ENCODE peak calls at places on chromosomes 11 and 22, in four cellular contexts. One of them, this sample, is unnamed.
A peak's percentile ranks its signal among the peaks of the same experiment; 100 is the strongest.

GRCh38 chr11:30358569-30358968 is 35.7 kb downstream of the ARL14EP start:
- DNase-seq in psoas muscle: no peak
- DNase-seq in cardiac fibroblast: no peak
- DNase-seq in suprapubic skin: no peak
- DNase-seq in this sample: peak; percentile 39

GRCh38 chr11:118202599-118203422 is 22.0 kb downstream of the JAML start:
- DNase-seq in cardiac fibroblast: no peak
- DNase-seq in psoas muscle: no peak
- DNase-seq in suprapubic skin: no peak
- DNase-seq in this sample: no peak

GRCh38 chr11:68998390-68998911 is 14.6 kb downstream of the MRGPRF start:
- DNase-seq in psoas muscle: peak; percentile 50
- DNase-seq in suprapubic skin: peak; percentile 58
- DNase-seq in cardiac fibroblast: no peak
- DNase-seq in this sample: no peak

GRCh38 chr11:130549393-130549999 is 101.1 kb downstream of the ADAMTS15 start:
- DNase-seq in cardiac fibroblast: no peak
- DNase-seq in psoas muscle: no peak
- DNase-seq in suprapubic skin: no peak
- DNase-seq in this sample: no peak

GRCh38 chr22:50532353-50532700 is 2.5 kb upstream of the TYMP start:
- DNase-seq in suprapubic skin: no peak
- DNase-seq in cardiac fibroblast: no peak
- DNase-seq in psoas muscle: no peak
- DNase-seq in this sample: peak; percentile 72

GRCh38 chr22:46618104-46618647 is 2.0 kb upstream of the GRAMD4 start:
- DNase-seq in psoas muscle: no peak
- DNase-seq in suprapubic skin: no peak
- DNase-seq in cardiac fibroblast: no peak
- DNase-seq in this sample: no peak

GRCh38 chr22:25210831-25211230 is 8.6 kb upstream of the CRYBB2 start:
- DNase-seq in psoas muscle: no peak
- DNase-seq in cardiac fibroblast: no peak
- DNase-seq in suprapubic skin: no peak
- DNase-seq in this sample: no peak

GRCh38 chr22:26435327-26436093 is 6.5 kb downstream of the ASPHD2 start:
- DNase-seq in psoas muscle: no peak
- DNase-seq in suprapubic skin: no peak
- DNase-seq in cardiac fibroblast: no peak
- DNase-seq in this sample: no peak

GRCh38 chr11:72004515-72005346 is 6.0 kb downstream of the IL18BP start:
- DNase-seq in psoas muscle: no peak
- DNase-seq in suprapubic skin: no peak
- DNase-seq in cardiac fibroblast: no peak
- DNase-seq in this sample: no peak

GRCh38 chr11:122232985-122233384 is 117.0 kb upstream of the BLID start:
- DNase-seq in cardiac fibroblast: no peak
- DNase-seq in suprapubic skin: no peak
- DNase-seq in psoas muscle: no peak
- DNase-seq in this sample: no peak

GRCh38 chr22:22462813-22463567 is 45.6 kb downstream of the ZNF280B start:
- DNase-seq in suprapubic skin: no peak
- DNase-seq in cardiac fibroblast: peak; percentile 39
- DNase-seq in psoas muscle: no peak
- DNase-seq in this sample: no peak

GRCh38 chr11:77159937-77160495 is 32.0 kb downstream of the MYO7A start:
- DNase-seq in cardiac fibroblast: no peak
- DNase-seq in psoas muscle: peak; percentile 28
- DNase-seq in suprapubic skin: no peak
- DNase-seq in this sample: no peak

GRCh38 chr11:76664578-76665061 is 5.9 kb downstream of the LRRC32 start:
- DNase-seq in psoas muscle: no peak
- DNase-seq in cardiac fibroblast: no peak
- DNase-seq in suprapubic skin: peak; percentile 55
- DNase-seq in this sample: no peak

GRCh38 chr11:69455969-69456368 is 25.5 kb upstream of the LINC01488 start:
- DNase-seq in suprapubic skin: no peak
- DNase-seq in psoas muscle: peak; percentile 26
- DNase-seq in cardiac fibroblast: no peak
- DNase-seq in this sample: no peak

GRCh38 chr11:65355013-65355775 is 643 bp downstream of the TIGD3 start:
- DNase-seq in suprapubic skin: peak; percentile 71
- DNase-seq in psoas muscle: peak; percentile 65
- DNase-seq in cardiac fibroblast: peak; percentile 15
- DNase-seq in this sample: peak; percentile 31

GRCh38 chr11:77047007-77047927 is 13.1 kb downstream of the B3GNT6 start:
- DNase-seq in psoas muscle: no peak
- DNase-seq in cardiac fibroblast: peak; percentile 98
- DNase-seq in suprapubic skin: peak; percentile 83
- DNase-seq in this sample: no peak

GRCh38 chr11:132056689-132057088 is 686.3 kb downstream of the NTM start:
- DNase-seq in psoas muscle: no peak
- DNase-seq in cardiac fibroblast: peak; percentile 79
- DNase-seq in suprapubic skin: no peak
- DNase-seq in this sample: no peak

GRCh38 chr11:69355346-69355940 is 61.5 kb downstream of the MYEOV start:
- DNase-seq in psoas muscle: no peak
- DNase-seq in suprapubic skin: no peak
- DNase-seq in cardiac fibroblast: no peak
- DNase-seq in this sample: no peak

GRCh38 chr11:76179147-76179546 is 27.2 kb downstream of the WNT11 start:
- DNase-seq in suprapubic skin: no peak
- DNase-seq in psoas muscle: no peak
- DNase-seq in cardiac fibroblast: no peak
- DNase-seq in this sample: no peak

GRCh38 chr11:43532046-43532445 is 148.5 kb upstream of the HSD17B12 start:
- DNase-seq in cardiac fibroblast: no peak
- DNase-seq in psoas muscle: no peak
- DNase-seq in suprapubic skin: no peak
- DNase-seq in this sample: no peak

GRCh38 chr11:70872950-70873735 is 379.2 kb downstream of the SHANK2 start:
- DNase-seq in suprapubic skin: no peak
- DNase-seq in psoas muscle: no peak
- DNase-seq in cardiac fibroblast: no peak
- DNase-seq in this sample: no peak

GRCh38 chr22:29870574-29870973 is 12.4 kb upstream of the MTMR3 start:
- DNase-seq in suprapubic skin: no peak
- DNase-seq in cardiac fibroblast: no peak
- DNase-seq in psoas muscle: no peak
- DNase-seq in this sample: no peak

GRCh38 chr11:18171377-18172000 is 1.1 kb upstream of the MRGPRX4 start:
- DNase-seq in cardiac fibroblast: peak; percentile 55
- DNase-seq in suprapubic skin: no peak
- DNase-seq in psoas muscle: no peak
- DNase-seq in this sample: no peak

GRCh38 chr22:50282361-50283144 is 12.4 kb upstream of the MAPK11 start:
- DNase-seq in psoas muscle: no peak
- DNase-seq in cardiac fibroblast: peak; percentile 58
- DNase-seq in suprapubic skin: no peak
- DNase-seq in this sample: no peak

DNA sequence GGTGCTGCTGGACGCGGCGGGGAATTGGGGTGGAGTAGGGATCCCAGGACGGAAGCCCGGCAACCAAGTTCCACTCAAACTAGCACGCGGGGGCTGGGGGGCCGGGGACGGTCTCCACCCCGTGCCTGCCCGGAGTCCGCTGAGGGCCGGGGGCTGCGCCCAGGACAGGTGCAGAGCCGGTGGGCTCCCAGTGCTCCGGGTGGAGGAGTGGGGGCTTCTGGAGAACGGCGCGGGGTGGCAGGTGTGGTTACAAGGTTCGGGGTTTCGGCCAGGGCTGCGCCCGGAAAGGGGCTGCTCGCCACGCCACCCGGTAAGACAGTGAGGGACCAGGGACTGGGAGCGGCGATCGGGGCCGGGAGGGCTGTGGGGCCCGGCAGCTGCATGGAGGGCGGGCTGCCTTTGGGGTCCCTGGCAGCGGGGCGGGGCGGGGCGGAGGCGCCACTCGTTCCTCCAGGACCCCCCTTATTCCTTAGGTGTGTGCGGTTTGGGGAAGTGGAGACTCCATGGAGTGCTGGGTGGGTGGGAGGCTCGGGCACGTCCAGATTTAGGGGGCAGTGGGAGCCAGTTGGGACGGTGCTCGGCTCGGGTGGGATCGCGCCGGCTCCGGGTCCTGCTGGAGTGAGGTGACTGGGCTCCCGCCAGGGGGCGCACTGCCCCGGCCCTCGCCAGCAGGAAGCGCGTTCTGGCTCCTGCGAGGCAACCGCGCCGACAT is 767 bp downstream of the TSPAN18 start:
- DNase-seq in suprapubic skin: peak; percentile 85
- DNase-seq in psoas muscle: peak; percentile 88
- DNase-seq in cardiac fibroblast: peak; percentile 67
- DNase-seq in this sample: peak; percentile 87
- H3K4me3 ChIP-seq in suprapubic skin: peak overlapping the region; percentile 81
- H3K4me3 ChIP-seq in psoas muscle: peak overlapping the region; percentile 72
- H3K4me3 ChIP-seq in cardiac fibroblast: no peak overlapping the region
- H3K4me3 ChIP-seq in this sample: peak overlapping the region; percentile 85

GRCh38 chr11:12673601-12673923 is 659 bp upstream of the TEAD1 start:
- DNase-seq in suprapubic skin: no peak
- DNase-seq in psoas muscle: no peak
- DNase-seq in cardiac fibroblast: no peak
- DNase-seq in this sample: no peak

GRCh38 chr11:12674936-12675696 is 895 bp downstream of the TEAD1 start:
- DNase-seq in psoas muscle: peak; percentile 65
- DNase-seq in cardiac fibroblast: peak; percentile 46
- DNase-seq in suprapubic skin: peak; percentile 70
- DNase-seq in this sample: peak; percentile 28

GRCh38 chr11:12675951-12676711 is 1.9 kb downstream of the TEAD1 start:
- DNase-seq in cardiac fibroblast: peak; percentile 52
- DNase-seq in suprapubic skin: no peak
- DNase-seq in psoas muscle: no peak
- DNase-seq in this sample: no peak

GRCh38 chr11:12673924-12674570 is at the start of gene TEAD1:
- DNase-seq in suprapubic skin: peak; percentile 97
- DNase-seq in psoas muscle: peak; percentile 98
- DNase-seq in cardiac fibroblast: peak; percentile 97
- DNase-seq in this sample: peak; percentile 96

GRCh38 chr11:12674571-12674935 is 332 bp downstream of the TEAD1 start:
- DNase-seq in cardiac fibroblast: no peak
- DNase-seq in suprapubic skin: no peak
- DNase-seq in psoas muscle: no peak
- DNase-seq in this sample: peak; percentile 28
- H3K4me3 ChIP-seq in cardiac fibroblast: peak overlapping the region; percentile 62
- H3K4me3 ChIP-seq in suprapubic skin: peak overlapping the region; percentile 94
- H3K4me3 ChIP-seq in psoas muscle: peak overlapping the region; percentile 83
- H3K4me3 ChIP-seq in this sample: peak overlapping the region; percentile 74

DNA sequence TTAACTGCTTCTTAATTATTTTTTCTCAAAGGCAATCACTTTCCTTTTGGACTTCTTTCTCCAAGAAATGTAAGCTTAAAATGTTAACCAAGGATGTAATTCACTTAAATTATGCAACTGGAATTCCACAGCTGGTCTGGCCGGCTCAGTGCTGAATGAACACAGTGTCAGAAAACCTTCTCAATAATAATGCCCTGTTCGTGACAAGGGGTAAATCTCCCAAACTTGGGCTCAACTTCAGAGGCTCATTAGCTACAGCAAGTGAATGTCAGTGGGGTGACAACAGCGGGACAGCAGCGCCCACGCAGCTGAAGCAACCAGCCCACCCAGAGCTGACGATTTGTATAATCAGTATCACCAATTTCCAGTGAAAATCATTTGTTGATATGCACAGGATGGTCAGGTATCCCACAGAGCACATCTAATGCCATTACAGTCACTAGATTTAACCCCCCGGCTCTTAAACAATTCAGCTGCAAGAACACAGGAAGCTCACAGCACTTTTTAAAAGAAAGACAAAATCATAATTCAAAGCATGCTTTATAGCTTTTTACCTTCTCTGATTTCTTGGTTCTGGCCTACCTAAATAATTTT is 704.8 kb downstream of the DLG2 start:
- DNase-seq in psoas muscle: no peak
- DNase-seq in cardiac fibroblast: peak; percentile 3
- DNase-seq in suprapubic skin: no peak
- DNase-seq in this sample: no peak
- H3K4me3 ChIP-seq in psoas muscle: peak overlapping the region; percentile 37
- H3K4me3 ChIP-seq in cardiac fibroblast: no peak overlapping the region
- H3K4me3 ChIP-seq in suprapubic skin: no peak overlapping the region
- H3K4me3 ChIP-seq in this sample: peak overlapping the region; percentile 12

GRCh38 chr11:6403539-6403938 is 13.3 kb downstream of the SMPD1 start:
- DNase-seq in suprapubic skin: no peak
- DNase-seq in psoas muscle: no peak
- DNase-seq in cardiac fibroblast: no peak
- DNase-seq in this sample: no peak
- H3K4me3 ChIP-seq in suprapubic skin: no peak overlapping the region
- H3K4me3 ChIP-seq in psoas muscle: no peak overlapping the region
- H3K4me3 ChIP-seq in cardiac fibroblast: no peak overlapping the region
- H3K4me3 ChIP-seq in this sample: no peak overlapping the region

DNA sequence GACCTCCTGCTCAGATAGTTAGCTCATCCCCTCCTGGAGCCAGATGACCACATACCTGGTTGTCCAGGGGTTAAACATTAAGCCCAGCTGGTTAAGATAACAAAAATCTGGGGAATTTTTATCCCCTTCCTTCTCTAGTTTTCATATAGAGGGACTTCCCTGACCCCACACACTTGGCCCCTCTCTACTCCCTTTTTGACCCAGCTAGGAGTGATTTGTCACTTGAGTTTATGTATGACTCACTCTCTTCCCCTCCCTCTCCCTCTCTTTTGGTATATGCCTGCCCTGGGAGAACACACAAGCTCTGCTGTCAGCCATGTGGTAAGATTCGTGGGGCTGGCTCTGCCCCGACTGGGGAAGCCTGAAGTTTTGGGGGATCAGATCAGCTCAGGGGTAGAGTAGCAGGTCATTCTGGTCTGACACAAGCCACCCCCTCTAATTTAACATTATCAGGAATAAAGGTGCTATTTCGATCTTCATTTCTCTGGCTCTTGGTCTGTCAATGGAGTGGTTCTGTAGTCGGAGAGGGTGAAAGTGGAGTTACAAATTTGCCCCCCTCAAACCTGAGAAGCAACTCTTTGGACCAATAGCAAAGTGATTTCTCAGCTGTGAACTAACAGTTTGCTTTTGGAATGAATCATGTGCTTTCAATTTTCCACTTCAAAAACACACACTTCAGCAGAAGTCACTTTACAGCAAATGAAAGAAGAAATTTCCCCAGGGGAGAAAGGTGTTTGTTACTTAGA is 415.3 kb upstream of the CADM1 start:
- DNase-seq in suprapubic skin: no peak
- DNase-seq in psoas muscle: no peak
- DNase-seq in cardiac fibroblast: peak; percentile 18
- DNase-seq in this sample: no peak
- H3K4me3 ChIP-seq in suprapubic skin: no peak overlapping the region
- H3K4me3 ChIP-seq in psoas muscle: no peak overlapping the region
- H3K4me3 ChIP-seq in cardiac fibroblast: no peak overlapping the region
- H3K4me3 ChIP-seq in this sample: no peak overlapping the region

DNA sequence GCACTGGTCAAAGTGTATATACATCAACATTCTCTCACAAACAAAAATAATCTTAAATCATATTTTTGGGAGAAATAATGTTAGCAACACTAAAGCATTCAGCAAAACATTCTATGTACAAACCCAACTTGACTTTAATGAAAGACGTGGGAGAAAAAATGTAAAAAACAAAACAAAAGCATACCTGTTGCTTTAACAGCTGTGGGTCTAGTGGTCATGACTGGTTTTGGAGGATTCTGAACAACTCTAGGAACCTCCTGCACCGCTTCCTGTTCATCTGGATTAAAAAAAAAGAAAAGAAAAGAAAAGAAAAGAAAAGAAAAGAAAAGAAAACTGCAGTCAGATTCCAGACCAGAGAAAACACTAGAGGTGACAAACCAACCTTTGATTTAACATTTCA is 2.1 kb downstream of the FNBP4 start:
- DNase-seq in cardiac fibroblast: peak; percentile 4
- DNase-seq in psoas muscle: no peak
- DNase-seq in suprapubic skin: no peak
- DNase-seq in this sample: no peak
- H3K4me3 ChIP-seq in cardiac fibroblast: peak overlapping the region; percentile 80
- H3K4me3 ChIP-seq in psoas muscle: no peak overlapping the region
- H3K4me3 ChIP-seq in suprapubic skin: peak overlapping the region; percentile 78
- H3K4me3 ChIP-seq in this sample: peak overlapping the region; percentile 95

GRCh38 chr11:134120921-134121526 is 52.2 kb downstream of the JAM3 start:
- DNase-seq in suprapubic skin: no peak
- DNase-seq in psoas muscle: no peak
- DNase-seq in cardiac fibroblast: peak; percentile 78
- DNase-seq in this sample: peak; percentile 53
- H3K4me3 ChIP-seq in suprapubic skin: peak overlapping the region; percentile 22
- H3K4me3 ChIP-seq in psoas muscle: peak overlapping the region; percentile 52
- H3K4me3 ChIP-seq in cardiac fibroblast: peak overlapping the region; percentile 30
- H3K4me3 ChIP-seq in this sample: peak overlapping the region; percentile 46